ENCODE peak calls at places on chromosomes 4 and X, in five cellular contexts. Y is IMR-90, X is endothelial cell, D is GM23248, V is cardiac muscle cell. O is an unnamed sample.

GRCh38 chr4:80566203-80566872 is 230.8 kb downstream of the CFAP299 start:
- DNase-seq in Y (no peak), X (no peak), D (peak), V (no peak), O (no peak)

GRCh38 chr4:156959298-156959702 is 12.3 kb downstream of the PDGFC start:
- DNase-seq in Y (peak), X (no peak), D (peak), V (peak), O (no peak)

GRCh38 chr4:7332216-7333023 is 102.3 kb downstream of the PSAPL1 start:
- DNase-seq in Y (peak), X (no peak), D (peak), V (peak), O (no peak)

GRCh38 chr4:155304375-155304774 is 72.4 kb downstream of the MAP9 start:
- DNase-seq in Y (no peak), X (no peak), D (no peak), V (no peak), O (no peak)

GRCh38 chrX:48025561-48025960 is 18.8 kb downstream of the SPACA5 start:
- DNase-seq in Y (peak), X (peak), D (peak), V (peak), O (peak)

GRCh38 chrX:150898343-150899190 is at the start of gene CD99L2:
- DNase-seq in Y (peak), X (peak), D (peak), V (peak), O (peak)

GRCh38 chrX:39642071-39642470 is 455.7 kb downstream of the BCOR start:
- DNase-seq in Y (no peak), X (no peak), D (no peak), V (peak), O (no peak)

GRCh38 chrX:13430136-13430827 is 110.4 kb upstream of the ATXN3L start:
- DNase-seq in Y (peak), X (no peak), D (peak), V (no peak), O (peak)

GRCh38 chr4:108070775-108071174 is 81.1 kb downstream of the HADH start:
- DNase-seq in Y (no peak), X (no peak), D (no peak), V (no peak), O (no peak)

GRCh38 chrX:106621836-106622235 is 10.1 kb downstream of the RADX start:
- DNase-seq in Y (no peak), X (no peak), D (no peak), V (no peak), O (no peak)

O was measured in A673.